ENCODE peak calls at places on chromosome 15, in five cellular contexts. M, X, N, U and H are unnamed samples.
A peak's percentile ranks its signal among the peaks of the same experiment; 100 is the strongest.

GRCh38 chr15:50800715-50801114 is 35.2 kb upstream of the SPPL2A start:
- DNase-seq in M (no peak), X (no peak), N (no peak), U (no peak), H (no peak)

GRCh38 chr15:41182266-41182665 is 48.3 kb downstream of the EXD1 start:
- DNase-seq in M (no peak), X (no peak), N (no peak), U (no peak), H (no peak)

GRCh38 chr15:88274534-88275460 is 18.3 kb upstream of the NTRK3 start:
- DNase-seq in M (peak; percentile 79), X (no peak), N (peak; percentile 41), U (peak; percentile 33), H (peak; percentile 24)

GRCh38 chr15:60620707-60621106 is 141.8 kb upstream of the ICE2 start:
- DNase-seq in M (peak; percentile 26), X (no peak), N (no peak), U (peak; percentile 14), H (peak; percentile 85)

GRCh38 chr15:40282144-40282869 is 557 bp downstream of the ANKRD63 start:
- DNase-seq in M (peak; percentile 60), X (no peak), N (peak; percentile 12), U (peak; percentile 23), H (no peak)

GRCh38 chr15:45456212-45457106 is 66.1 kb downstream of the SLC30A4 start:
- DNase-seq in M (no peak), X (no peak), N (peak; percentile 100), U (peak; percentile 93), H (peak; percentile 100)

GRCh38 chr15:48040166-48040817 is 80.5 kb upstream of the SLC24A5 start:
- DNase-seq in M (no peak), X (no peak), N (peak; percentile 57), U (peak; percentile 63), H (peak; percentile 74)

GRCh38 chr15:81010086-81010485 is 9.4 kb downstream of the TLNRD1 start:
- DNase-seq in M (no peak), X (no peak), N (no peak), U (no peak), H (no peak)

GRCh38 chr15:95025924-95026728 is 794.8 kb downstream of the MCTP2 start:
- DNase-seq in M (peak; percentile 64), X (no peak), N (peak; percentile 64), U (peak; percentile 42), H (peak; percentile 58)

GRCh38 chr15:68957686-68958085 is 27.4 kb downstream of the SPESP1 start:
- DNase-seq in M (peak; percentile 33), X (no peak), N (no peak), U (no peak), H (no peak)

GRCh38 chr15:99564221-99565030 is 1.4 kb upstream of the MEF2A start:
- DNase-seq in M (peak; percentile 53), X (no peak), N (peak; percentile 41), U (peak; percentile 30), H (no peak)

GRCh38 chr15:62822228-62822627 is 220.3 kb upstream of the TPM1 start:
- DNase-seq in M (no peak), X (no peak), N (no peak), U (no peak), H (no peak)

GRCh38 chr15:73704869-73705645 is 20.9 kb downstream of the CD276 start:
- DNase-seq in M (peak; percentile 75), X (no peak), N (peak; percentile 45), U (peak; percentile 33), H (peak; percentile 34)

GRCh38 chr15:66164788-66165187 is 88.8 kb downstream of the MEGF11 start:
- DNase-seq in M (no peak), X (peak; percentile 95), N (no peak), U (no peak), H (no peak)

GRCh38 chr15:90471769-90472168 is 58.0 kb upstream of the CRTC3 start:
- DNase-seq in M (no peak), X (no peak), N (no peak), U (no peak), H (no peak)

GRCh38 chr15:100711479-100712130 is 109.2 kb downstream of the ASB7 start:
- DNase-seq in M (peak; percentile 52), X (no peak), N (no peak), U (peak; percentile 76), H (peak; percentile 41)

GRCh38 chr15:101168463-101168824 is 83.4 kb downstream of the CHSY1 start:
- DNase-seq in M (no peak), X (no peak), N (no peak), U (peak; percentile 78), H (no peak)

GRCh38 chr15:62619105-62619504 is 423.4 kb upstream of the TPM1 start:
- DNase-seq in M (no peak), X (no peak), N (no peak), U (peak; percentile 46), H (no peak)

GRCh38 chr15:65638681-65639089 is 16.9 kb downstream of the SLC24A1 start:
- DNase-seq in M (peak; percentile 81), X (no peak), N (peak; percentile 80), U (peak; percentile 16), H (peak; percentile 80)

GRCh38 chr15:97761124-97761523 is 199.4 kb upstream of the ARRDC4 start:
- DNase-seq in M (no peak), X (no peak), N (no peak), U (no peak), H (no peak)

GRCh38 chr15:68633181-68634121 is 54.7 kb downstream of the CORO2B start:
- DNase-seq in M (no peak), X (no peak), N (no peak), U (no peak), H (no peak)

GRCh38 chr15:67039349-67040075 is 25.9 kb upstream of the SMAD3 start:
- DNase-seq in M (peak; percentile 44), X (no peak), N (no peak), U (no peak), H (no peak)

GRCh38 chr15:25989327-25989726 is 126.2 kb upstream of the ATP10A start:
- DNase-seq in M (no peak), X (no peak), N (no peak), U (no peak), H (no peak)

GRCh38 chr15:67146214-67146613 is 80.8 kb downstream of the SMAD3 start:
- DNase-seq in M (no peak), X (no peak), N (peak; percentile 89), U (peak; percentile 96), H (peak; percentile 93)

GRCh38 chr15:43465105-43465504 is 27.9 kb downstream of the TP53BP1 start:
- DNase-seq in M (no peak), X (no peak), N (peak; percentile 91), U (no peak), H (peak; percentile 92)

GRCh38 chr15:57923311-57923710 is 142.2 kb downstream of the ALDH1A2 start:
- DNase-seq in M (no peak), X (no peak), N (peak; percentile 12), U (no peak), H (no peak)

GRCh38 chr15:84973492-84974460 is 7.9 kb upstream of the PDE8A start:
- DNase-seq in M (no peak), X (no peak), N (no peak), U (no peak), H (no peak)

GRCh38 chr15:99619712-99620111 is 53.9 kb downstream of the MEF2A start:
- DNase-seq in M (no peak), X (no peak), N (peak; percentile 58), U (no peak), H (peak; percentile 69)